ENCODE peak calls at places on chromosomes 16 and 17, in six cellular contexts. A is thoracic aorta; L is prostate gland; R is CD4-positive, alpha-beta T cell; S is AG04450; P is CD8-positive, alpha-beta memory T cell. I is an unnamed sample. For H3K9me3, the result is how much of the 10 kb centered on the place peaks cover.

GRCh38 chr16:58021661-58022551 is 3.6 kb upstream of the MMP15 start:
- DNase-seq in A (no peak), L (no peak), R (no peak), S (no peak), P (no peak), I (no peak)

GRCh38 chr17:17882182-17882581 is 45.4 kb upstream of the SREBF1 start:
- DNase-seq in A (no peak), L (no peak), R (no peak), S (no peak), P (no peak), I (no peak)

GRCh38 chr17:81727324-81728031 is 15.4 kb downstream of the SLC25A10 start:
- DNase-seq in A (no peak), L (peak), R (no peak), S (no peak), P (no peak), I (no peak)

GRCh38 chr16:27398894-27399853 is 2.8 kb upstream of the IL21R start:
- DNase-seq in A (no peak), L (no peak), R (no peak), S (no peak), P (no peak), I (no peak)

GRCh38 chr16:27779719-27780161 is 229.8 kb downstream of the KATNIP start:
- DNase-seq in A (no peak), L (peak), R (no peak), S (no peak), P (no peak), I (peak)

GRCh38 chr17:17156107-17156506 is 50.0 kb downstream of the PLD6 start:
- DNase-seq in A (no peak), L (peak), R (no peak), S (peak), P (no peak), I (no peak)

GRCh38 chr16:67249178-67249759 is 490 bp downstream of the SLC9A5 start:
- DNase-seq in A (no peak), L (no peak), R (no peak), S (no peak), P (no peak), I (no peak)

GRCh38 chr17:47741793-47742145 is 8.7 kb downstream of the TBX21 start:
- DNase-seq in A (no peak), L (no peak), R (no peak), S (no peak), P (no peak), I (no peak)

GRCh38 chr17:45963889-45964288 is 35.2 kb upstream of the STH start:
- DNase-seq in A (no peak), L (no peak), R (no peak), S (no peak), P (no peak), I (no peak)

GRCh38 chr16:89564476-89565255 is 4.2 kb downstream of the RPL13 start:
- DNase-seq in A (no peak), L (no peak), R (no peak), S (no peak), P (no peak), I (no peak)

GRCh38 chr16:67593288-67593687 is 31.0 kb downstream of the CTCF start:
- DNase-seq in A (no peak), L (no peak), R (no peak), S (no peak), P (no peak), I (no peak)

GRCh38 chr16:1553976-1554825 is 20.7 kb downstream of the TMEM204 start:
- DNase-seq in A (no peak), L (no peak), R (no peak), S (no peak), P (no peak), I (no peak)

GRCh38 chr16:68951991-68952877 is 108.9 kb downstream of the TANGO6 start:
- DNase-seq in A (no peak), L (no peak), R (no peak), S (no peak), P (no peak), I (no peak)

GRCh38 chr16:68778551-68779231 is 41.6 kb downstream of the CDH1 start:
- DNase-seq in A (no peak), L (peak), R (no peak), S (no peak), P (no peak), I (no peak)

GRCh38 chr17:17819561-17819995 is 17.2 kb downstream of the SREBF1 start:
- DNase-seq in A (no peak), L (peak), R (peak), S (peak), P (no peak), I (peak)

GRCh38 chr16:86519007-86519648 is 8.8 kb downstream of the FOXF1 start:
- DNase-seq in A (no peak), L (no peak), R (no peak), S (no peak), P (no peak), I (no peak)

GRCh38 chr16:8720080-8720966 is 45.9 kb downstream of the ABAT start:
- DNase-seq in A (no peak), L (no peak), R (no peak), S (no peak), P (no peak), I (no peak)

GRCh38 chr16:87463722-87464690 is 28.8 kb downstream of the ZCCHC14 start:
- DNase-seq in A (no peak), L (no peak), R (peak), S (peak), P (no peak), I (no peak)

GRCh38 chr17:16419929-16420271 is 4.5 kb downstream of the TRPV2 start:
- DNase-seq in A (no peak), L (no peak), R (peak), S (peak), P (peak), I (no peak)

GRCh38 chr16:87487361-87487924 is 5.4 kb downstream of the ZCCHC14 start:
- DNase-seq in A (no peak), L (no peak), R (no peak), S (no peak), P (peak), I (no peak)

GRCh38 chr17:62668091-62668804 is 40.8 kb downstream of the MRC2 start:
- DNase-seq in A (no peak), L (peak), R (no peak), S (no peak), P (no peak), I (no peak)

GRCh38 chr17:36609498-36609862 is 8.1 kb downstream of the MRM1 start:
- DNase-seq in A (no peak), L (no peak), R (no peak), S (no peak), P (no peak), I (no peak)

GRCh38 chr17:20226814-20227482 is 217.8 kb downstream of the SPECC1 start:
- DNase-seq in A (peak), L (peak), R (peak), S (peak), P (peak), I (peak)

GRCh38 chr17:57445051-57445450 is 188.7 kb downstream of the MSI2 start:
- DNase-seq in A (no peak), L (no peak), R (no peak), S (no peak), P (no peak), I (no peak)

GRCh38 chr17:44466339-44466738 is 36.9 kb downstream of the GPATCH8 start:
- DNase-seq in A (no peak), L (no peak), R (no peak), S (no peak), P (no peak), I (no peak)

GRCh38 chr17:1179112-1179634 is 608 bp downstream of the ABR start:
- DNase-seq in A (no peak), L (no peak), R (no peak), S (no peak), P (no peak), I (no peak)

GRCh38 chr16:69834817-69835477 is 72.8 kb downstream of the WWP2 start:
- DNase-seq in A (no peak), L (no peak), R (no peak), S (no peak), P (no peak), I (no peak)

GRCh38 chr17:33725675-33726271 is 432.7 kb upstream of the ASIC2 start:
- DNase-seq in A (no peak), L (no peak), R (no peak), S (no peak), P (no peak), I (no peak)

GRCh38 chr17:1365445-1366039 is 34.5 kb downstream of the YWHAE start:
- DNase-seq in A (no peak), L (peak), R (peak), S (peak), P (peak), I (no peak)

GRCh38 chr17:55845385-55845784 is 94.5 kb downstream of the PCTP start:
- DNase-seq in A (peak), L (peak), R (no peak), S (no peak), P (no peak), I (peak)

GRCh38 chr16:87165151-87165550 is 152.0 kb downstream of the C16orf95 start:
- DNase-seq in A (no peak), L (no peak), R (no peak), S (no peak), P (no peak), I (no peak)

GRCh38 chr17:74427048-74427762 is 4.7 kb upstream of the GPRC5C start:
- DNase-seq in A (no peak), L (peak), R (no peak), S (no peak), P (no peak), I (no peak)
- H3K27ac ChIP-seq in A (peak), L (peak), R (no peak), S (no peak), P (peak), I (peak)

GRCh38 chr16:47316686-47317085 is 144.2 kb downstream of the ITFG1 start:
- DNase-seq in A (no peak), L (no peak), R (no peak), S (no peak), P (no peak), I (no peak)
- H3K9me3 ChIP-seq in A (under half), L (under half), R (under half), S (under half), P (under half), I (under half)

GRCh38 chr17:77274137-77274829 is 133.5 kb downstream of the SEC14L1 start:
- DNase-seq in A (no peak), L (no peak), R (no peak), S (no peak), P (no peak), I (no peak)
- H3K27ac ChIP-seq in A (no peak), L (no peak), R (no peak), S (no peak), P (no peak), I (no peak)

DNA sequence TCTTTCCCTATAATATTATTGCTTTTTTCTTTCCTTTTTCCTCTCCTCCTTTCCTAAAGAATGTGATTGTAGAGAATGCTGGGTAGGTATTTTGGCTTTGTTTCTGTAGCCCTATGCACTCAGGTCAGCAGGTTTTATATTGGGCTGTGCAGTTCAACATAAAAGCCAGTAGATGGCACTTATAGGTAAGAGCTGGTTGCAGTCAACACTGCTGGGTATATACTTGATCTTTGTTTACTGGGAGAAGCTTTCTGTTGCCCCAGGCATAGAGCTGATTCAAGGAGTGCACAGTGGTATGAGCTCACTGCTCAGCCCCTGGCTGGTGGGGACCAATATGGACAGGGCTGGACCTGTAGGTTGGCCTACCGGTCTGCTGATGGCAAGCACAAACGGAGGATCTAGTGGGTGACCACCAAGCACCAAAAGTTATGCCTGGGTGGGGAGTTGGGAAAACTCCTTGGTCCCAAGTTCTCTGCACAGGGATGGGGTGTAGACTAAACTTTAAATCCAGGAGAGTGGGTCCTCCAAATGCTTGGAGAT is 378.9 kb downstream of the PMP22 start:
- DNase-seq in A (no peak), L (no peak), R (no peak), S (no peak), P (no peak), I (no peak)
- H3K9me3 ChIP-seq in A (under half), L (under half), R (under half), S (under half), P (under half), I (under half)

DNA sequence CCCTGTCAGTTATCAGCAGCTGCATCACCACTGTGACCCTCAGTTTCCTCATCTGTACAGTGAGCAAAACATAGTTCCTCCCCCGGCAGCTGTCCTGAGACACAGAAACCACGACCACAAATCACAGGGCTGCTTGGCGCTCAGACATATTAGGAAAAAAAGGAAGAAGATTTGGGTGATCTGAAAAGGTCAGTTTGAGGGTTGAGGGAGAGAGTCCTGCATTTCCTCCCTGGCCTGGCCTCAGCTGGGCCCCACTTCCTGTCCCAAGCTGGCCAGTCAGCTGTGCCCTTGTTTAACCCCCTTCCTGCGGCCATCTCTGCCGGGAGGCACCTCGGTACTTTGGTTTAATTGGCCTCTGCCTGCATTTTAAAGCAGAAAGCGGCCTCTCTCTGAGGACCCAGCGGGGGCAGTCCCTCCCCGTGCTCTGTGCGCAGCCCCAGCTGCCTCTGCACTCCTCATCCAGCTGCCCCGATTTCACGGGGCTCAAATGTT is 24.0 kb upstream of the CIBAR2 start:
- DNase-seq in A (no peak), L (no peak), R (no peak), S (no peak), P (no peak), I (no peak)
- H3K27ac ChIP-seq in A (peak), L (no peak), R (no peak), S (no peak), P (no peak), I (peak)

GRCh38 chr17:21679256-21680146 is 12.8 kb upstream of the KCNJ18 start:
- DNase-seq in A (no peak), L (no peak), R (no peak), S (no peak), P (no peak), I (no peak)
- H3K9me3 ChIP-seq in A (under half), L (under half), R (under half), S (half or more), P (under half), I (under half)

GRCh38 chr16:3035289-3035971 is 1.3 kb downstream of the BICDL2 start:
- DNase-seq in A (no peak), L (no peak), R (no peak), S (no peak), P (no peak), I (no peak)
- H3K27ac ChIP-seq in A (no peak), L (no peak), R (no peak), S (no peak), P (no peak), I (no peak)

DNA sequence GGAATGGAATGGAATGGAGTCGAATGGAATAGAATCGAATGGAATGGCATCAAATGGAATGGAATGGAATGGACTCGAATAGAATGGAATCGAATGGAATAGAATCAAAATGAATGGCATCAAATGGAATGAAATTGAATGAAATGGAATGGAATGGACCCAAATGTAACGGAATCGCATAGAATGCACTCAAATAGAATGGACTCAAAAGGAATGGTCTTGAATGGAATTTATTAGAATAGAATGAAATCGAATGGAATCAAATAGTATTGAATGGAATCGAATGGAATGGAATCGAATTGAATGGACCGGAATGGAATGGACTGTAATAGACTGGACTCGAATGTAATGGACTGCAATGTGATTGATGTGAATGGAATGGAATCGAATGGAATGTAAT is 501.4 kb upstream of the WSB1 start:
- DNase-seq in A (no peak), L (no peak), R (no peak), S (no peak), P (no peak), I (no peak)
- H3K9me3 ChIP-seq in A (under half), L (under half), R (half or more), S (half or more), P (under half), I (under half)

GRCh38 chr17:77109159-77110005 is 31.4 kb upstream of the SEC14L1 start:
- DNase-seq in A (no peak), L (no peak), R (no peak), S (no peak), P (no peak), I (no peak)
- H3K27ac ChIP-seq in A (peak), L (peak), R (no peak), S (peak), P (no peak), I (peak)

DNA sequence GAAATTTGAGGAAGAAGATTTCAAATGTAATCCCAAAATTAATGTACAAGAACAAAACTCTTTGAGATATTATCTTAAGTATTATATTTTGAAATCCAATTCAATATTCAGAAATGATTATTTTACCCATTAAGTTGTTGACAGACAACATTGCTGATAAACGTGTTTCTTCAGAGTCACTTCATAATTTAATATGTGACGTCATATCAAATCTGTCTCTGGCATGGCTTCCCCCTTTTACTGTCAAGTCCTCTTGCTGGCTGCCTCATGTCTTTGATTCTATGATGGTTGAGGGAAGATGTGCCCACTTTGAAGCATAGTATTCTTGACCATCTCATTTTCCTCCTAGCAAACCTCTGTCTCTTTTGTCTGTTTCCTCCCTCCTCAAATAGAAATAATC is 1257.1 kb upstream of the GOT2 start:
- DNase-seq in A (no peak), L (no peak), R (no peak), S (no peak), P (no peak), I (no peak)
- H3K9me3 ChIP-seq in A (under half), L (under half), R (under half), S (under half), P (under half), I (under half)